ENCODE peak calls at places on chromosomes 1 and 21, in four cellular contexts. U, Y, T and E are unnamed samples.

GRCh38 chr1:6745073-6745472 is 40.2 kb upstream of the CAMTA1 start:
- DNase-seq in Y (no peak), U (no peak), T (no peak), E (no peak)

GRCh38 chr1:29638281-29638680 is 402.0 kb downstream of the PTPRU start:
- DNase-seq in U (no peak), T (no peak), Y (no peak), E (no peak)

GRCh38 chr1:201585099-201585498 is 46.2 kb downstream of the NAV1 start:
- DNase-seq in T (no peak), U (no peak), Y (no peak), E (no peak)

GRCh38 chr1:84884671-84885389 is 8.2 kb downstream of the LPAR3 start:
- DNase-seq in U (no peak), Y (no peak), T (no peak), E (no peak)

GRCh38 chr1:226309398-226310122 is 596 bp upstream of the LIN9 start:
- DNase-seq in U (peak; percentile 22), T (no peak), Y (peak; percentile 51), E (peak; percentile 84)

GRCh38 chr21:26490771-26491170 is 82.3 kb downstream of the CYYR1 start:
- DNase-seq in Y (no peak), U (no peak), T (no peak), E (no peak)

GRCh38 chr1:20719871-20720620 is 2.2 kb upstream of the KIF17 start:
- DNase-seq in U (no peak), T (no peak), Y (no peak), E (no peak)

GRCh38 chr1:154453155-154453554 is 48.0 kb downstream of the IL6R start:
- DNase-seq in T (no peak), Y (no peak), U (no peak), E (no peak)

GRCh38 chr1:155834296-155834926 is 22.6 kb downstream of the GON4L start:
- DNase-seq in U (no peak), Y (no peak), T (no peak), E (no peak)

GRCh38 chr1:230077436-230078221 is 10.6 kb downstream of the GALNT2 start:
- DNase-seq in U (no peak), T (no peak), Y (no peak), E (no peak)

GRCh38 chr1:20633190-20634064 is at the start of gene PINK1:
- DNase-seq in U (peak; percentile 78), T (peak; percentile 55), Y (peak; percentile 66), E (peak; percentile 55)

GRCh38 chr1:174721246-174721645 is 273.5 kb downstream of the GPR52 start:
- DNase-seq in U (no peak), Y (no peak), T (no peak), E (no peak)

GRCh38 chr21:35428041-35428400 is 378.9 kb upstream of the RUNX1 start:
- DNase-seq in Y (no peak), T (no peak), U (no peak), E (no peak)

GRCh38 chr1:53549287-53549686 is 90.1 kb downstream of the DMRTB1 start:
- DNase-seq in U (no peak), Y (no peak), T (no peak), E (no peak)

GRCh38 chr1:230359992-230360391 is 66.1 kb downstream of the PGBD5 start:
- DNase-seq in T (no peak), Y (no peak), U (no peak), E (no peak)

GRCh38 chr1:66932291-66932690 is 7.5 kb downstream of the MIER1 start:
- DNase-seq in U (no peak), T (no peak), Y (no peak), E (no peak)